ENCODE peak calls at places on chromosomes 1 and 21, in seven cellular contexts. L is small intestine; P is CD8-positive, alpha-beta memory T cell; M is T47D; R is HS-5; B is GM03348; T is ELF-1. Q is an unnamed sample.

GRCh38 chr1:79041666-79042065 is 35.1 kb upstream of the ADGRL4 start:
- DNase-seq in L (no peak), P (no peak), M (no peak), R (no peak), B (no peak), T (no peak), Q (no peak)

GRCh38 chr21:16426936-16427335 is 697.2 kb downstream of the USP25 start:
- DNase-seq in L (no peak), P (no peak), M (no peak), R (no peak), B (no peak), T (no peak), Q (no peak)

GRCh38 chr1:224498574-224499170 is 64.1 kb upstream of the WDR26 start:
- DNase-seq in L (no peak), P (no peak), M (no peak), R (no peak), B (peak; percentile 55), T (peak; percentile 80), Q (no peak)

GRCh38 chr1:27049127-27049526 is 36.5 kb upstream of the TENT5B start:
- DNase-seq in L (no peak), P (no peak), M (no peak), R (no peak), B (no peak), T (no peak), Q (no peak)

GRCh38 chr1:932178-932520 is 8.4 kb downstream of the SAMD11 start:
- DNase-seq in L (no peak), P (no peak), M (no peak), R (no peak), B (no peak), T (no peak), Q (no peak)

GRCh38 chr1:53959664-53960250 is 13.6 kb downstream of the LRRC42 start:
- DNase-seq in L (peak; percentile 29), P (peak; percentile 42), M (no peak), R (no peak), B (peak; percentile 33), T (no peak), Q (peak; percentile 35)

GRCh38 chr1:177368255-177368654 is 197.5 kb downstream of the BRINP2 start:
- DNase-seq in L (no peak), P (no peak), M (no peak), R (no peak), B (no peak), T (no peak), Q (no peak)

GRCh38 chr1:2541619-2542246 is 11.7 kb upstream of the HES5 start:
- DNase-seq in L (peak; percentile 67), P (no peak), M (no peak), R (no peak), B (no peak), T (no peak), Q (no peak)

GRCh38 chr1:214525535-214526019 is 25.8 kb downstream of the PTPN14 start:
- DNase-seq in L (no peak), P (no peak), M (no peak), R (no peak), B (no peak), T (peak; percentile 22), Q (no peak)

GRCh38 chr1:43171312-43171875 is 696 bp downstream of the EBNA1BP2 start:
- DNase-seq in L (peak; percentile 6), P (no peak), M (no peak), R (no peak), B (no peak), T (peak; percentile 36), Q (no peak)

GRCh38 chr21:24367936-24368335 is 1239.3 kb downstream of the MRPL39 start:
- DNase-seq in L (no peak), P (no peak), M (no peak), R (peak; percentile 13), B (no peak), T (no peak), Q (no peak)

GRCh38 chr1:52759908-52760307 is 33.7 kb downstream of the ZYG11B start:
- DNase-seq in L (no peak), P (no peak), M (no peak), R (no peak), B (no peak), T (no peak), Q (no peak)

GRCh38 chr1:197618065-197618464 is 157.2 kb downstream of the DENND1B start:
- DNase-seq in L (no peak), P (no peak), M (no peak), R (no peak), B (no peak), T (no peak), Q (peak; percentile 6)

GRCh38 chr1:16020325-16020724 is 1.5 kb upstream of the CLCNKA start:
- DNase-seq in L (no peak), P (no peak), M (no peak), R (no peak), B (no peak), T (no peak), Q (no peak)

GRCh38 chr1:162091681-162092524 is 22.4 kb downstream of the NOS1AP start:
- DNase-seq in L (no peak), P (no peak), M (no peak), R (no peak), B (no peak), T (peak; percentile 68), Q (peak; percentile 97)

GRCh38 chr1:59477286-59477685 is 180.4 kb downstream of the FGGY start:
- DNase-seq in L (peak; percentile 51), P (no peak), M (no peak), R (peak; percentile 74), B (peak; percentile 28), T (no peak), Q (no peak)

GRCh38 chr1:41447995-41448770 is 36.3 kb downstream of the EDN2 start:
- DNase-seq in L (no peak), P (no peak), M (no peak), R (no peak), B (peak; percentile 44), T (peak; percentile 94), Q (no peak)

GRCh38 chr1:157200451-157200850 is 62.3 kb upstream of the ETV3 start:
- DNase-seq in L (no peak), P (no peak), M (no peak), R (no peak), B (no peak), T (no peak), Q (no peak)

GRCh38 chr1:178986204-178986603 is 39.5 kb upstream of the FAM20B start:
- DNase-seq in L (no peak), P (no peak), M (no peak), R (no peak), B (no peak), T (no peak), Q (no peak)

GRCh38 chr21:45312296-45312695 is 24.6 kb upstream of the POFUT2 start:
- DNase-seq in L (no peak), P (no peak), M (no peak), R (no peak), B (no peak), T (no peak), Q (no peak)

GRCh38 chr1:55062801-55063561 is 23.6 kb downstream of the PCSK9 start:
- DNase-seq in L (no peak), P (no peak), M (no peak), R (no peak), B (no peak), T (no peak), Q (no peak)

GRCh38 chr1:54980046-54980527 is 341 bp upstream of the TMEM61 start:
- DNase-seq in L (no peak), P (no peak), M (no peak), R (no peak), B (no peak), T (no peak), Q (no peak)

GRCh38 chr1:228792601-228793000 is 57.3 kb downstream of the RHOU start:
- DNase-seq in L (no peak), P (no peak), M (no peak), R (no peak), B (no peak), T (no peak), Q (no peak)

GRCh38 chr1:49864597-49864996 is 159.2 kb downstream of the AGBL4 start:
- DNase-seq in L (no peak), P (no peak), M (no peak), R (no peak), B (no peak), T (no peak), Q (no peak)

GRCh38 chr1:78743626-78744025 is 94.0 kb downstream of the IFI44 start:
- DNase-seq in L (no peak), P (no peak), M (no peak), R (no peak), B (peak; percentile 49), T (no peak), Q (no peak)

Q was measured in HepG2.